ENCODE peak calls at places on chromosomes 13 and 19, in ten cellular contexts. T is iris pigment epithelial cell; R is EL; V is amniotic stem cell; W is upper lobe of left lung; F is SK-N-SH; D is substantia nigra; A is activated CD4-positive, CD25-positive, alpha-beta regulatory T cell; C is LHCN-M2; S is retinal pigment epithelial cell. K is an unnamed sample.
A peak's percentile ranks its signal among the peaks of the same experiment; 100 is the strongest.

GRCh38 chr19:46637224-46637623 is 1.2 kb upstream of the GNG8 start:
- DNase-seq in A (no peak), F (no peak), R (no peak), C (no peak), D (no peak), W (no peak), V (no peak), T (no peak), S (no peak), K (no peak)

GRCh38 chr13:20519887-20520286 is 5.8 kb downstream of the CRYL1 start:
- DNase-seq in V (no peak), C (no peak), F (no peak), S (no peak), A (no peak), R (no peak), T (no peak), W (no peak), D (no peak), K (no peak)

GRCh38 chr19:48468806-48469055 is 438 bp upstream of the CYTH2 start:
- DNase-seq in T (no peak), F (no peak), C (no peak), V (no peak), S (peak; percentile 99), W (no peak), R (no peak), D (no peak), A (no peak), K (no peak)

GRCh38 chr13:110518150-110518525 is 43.4 kb downstream of the RAB20 start:
- DNase-seq in C (no peak), F (no peak), W (no peak), S (no peak), R (no peak), A (no peak), T (no peak), V (no peak), D (no peak), K (no peak)

GRCh38 chr19:41535029-41535622 is 40.8 kb upstream of the CEACAM21 start:
- DNase-seq in V (no peak), D (no peak), R (no peak), S (no peak), A (no peak), C (no peak), T (no peak), F (no peak), W (no peak), K (no peak)

GRCh38 chr13:34657716-34658115 is 284.4 kb upstream of the NBEA start:
- DNase-seq in C (peak; percentile 82), W (no peak), V (no peak), A (no peak), F (no peak), D (no peak), T (peak; percentile 25), S (no peak), R (peak; percentile 78), K (no peak)

GRCh38 chr19:47778954-47779351 is 450 bp downstream of the SELENOW start:
- DNase-seq in R (no peak), W (peak; percentile 54), F (peak; percentile 48), A (no peak), T (peak; percentile 33), C (no peak), D (peak; percentile 39), V (no peak), S (no peak), K (no peak)

GRCh38 chr19:14959263-14959662 is 18.0 kb downstream of the OR7C2 start:
- DNase-seq in F (no peak), S (no peak), D (no peak), A (no peak), V (no peak), R (no peak), W (no peak), C (no peak), T (no peak), K (no peak)

GRCh38 chr19:29429581-29429980 is 96.2 kb upstream of the VSTM2B start:
- DNase-seq in C (no peak), V (no peak), F (no peak), R (no peak), S (no peak), T (no peak), A (no peak), D (no peak), W (no peak), K (no peak)

GRCh38 chr13:49683489-49683888 is 7.8 kb downstream of the EBPL start:
- DNase-seq in V (no peak), R (no peak), D (no peak), A (no peak), C (no peak), S (no peak), F (no peak), W (no peak), T (no peak), K (peak; percentile 30)

GRCh38 chr19:3275068-3275582 is 50.7 kb downstream of the CELF5 start:
- DNase-seq in R (no peak), D (no peak), W (no peak), V (no peak), F (no peak), T (no peak), A (no peak), S (no peak), C (no peak), K (no peak)

GRCh38 chr13:100630564-100630963 is 42.0 kb upstream of the GGACT start:
- DNase-seq in R (no peak), C (no peak), W (no peak), T (no peak), V (no peak), F (no peak), D (no peak), A (no peak), S (no peak), K (no peak)

GRCh38 chr19:34269489-34269888 is 15.1 kb downstream of the GARRE1 start:
- DNase-seq in A (no peak), D (no peak), T (no peak), S (no peak), C (no peak), R (no peak), V (no peak), F (no peak), W (no peak), K (no peak)

GRCh38 chr19:38544569-38545315 is 73.0 kb downstream of the MAP4K1 start:
- DNase-seq in C (peak; percentile 56), V (no peak), W (no peak), S (no peak), R (peak; percentile 28), A (no peak), D (no peak), F (no peak), T (peak; percentile 32), K (no peak)

K was measured in T-helper 2 cell treated with Interferon-gamma antibody and Interleukin-4, amounts not matched to agents 5 μg/mL and 100 μg/mL, for 36 hours.